ENCODE peak calls at places on chromosomes 2 and 18, in eight cellular contexts. M is ascending aorta, J is nephron progenitor cell, E is SK-N-MC, U is NCI-H1436, D is GM03348, K is tibial nerve, I is H4. B is an unnamed sample.

GRCh38 chr18:59087391-59087790 is 52.3 kb upstream of the SEC11C start:
- DNase-seq in M (no peak), J (no peak), E (no peak), U (no peak), D (no peak), K (no peak), I (no peak), B (peak)

GRCh38 chr18:78629426-78629825 is 350.2 kb upstream of the SALL3 start:
- DNase-seq in M (no peak), J (no peak), E (no peak), U (no peak), D (no peak), K (no peak), I (no peak), B (no peak)

GRCh38 chr2:230941202-230942180 is 16.4 kb upstream of the GPR55 start:
- DNase-seq in M (no peak), J (no peak), E (no peak), U (no peak), D (no peak), K (no peak), I (no peak), B (no peak)

GRCh38 chr2:143397886-143398614 is 268.8 kb downstream of the ARHGAP15 start:
- DNase-seq in M (no peak), J (no peak), E (no peak), U (no peak), D (peak), K (no peak), I (peak), B (no peak)

GRCh38 chr2:73944714-73945113 is 18.0 kb downstream of the DGUOK start:
- DNase-seq in M (no peak), J (no peak), E (no peak), U (no peak), D (no peak), K (no peak), I (no peak), B (no peak)

GRCh38 chr2:123153041-123153440 is 872.0 kb upstream of the CNTNAP5 start:
- DNase-seq in M (no peak), J (no peak), E (no peak), U (no peak), D (no peak), K (no peak), I (no peak), B (no peak)

GRCh38 chr2:223075301-223076270 is 23.6 kb downstream of the KCNE4 start:
- DNase-seq in M (no peak), J (no peak), E (no peak), U (no peak), D (no peak), K (no peak), I (no peak), B (no peak)

GRCh38 chr2:150013011-150013410 is 425.4 kb upstream of the MMADHC start:
- DNase-seq in M (no peak), J (no peak), E (no peak), U (no peak), D (no peak), K (peak), I (no peak), B (peak)

GRCh38 chr2:200438251-200438650 is 71.6 kb downstream of the KCTD18 start:
- DNase-seq in M (no peak), J (no peak), E (no peak), U (no peak), D (no peak), K (no peak), I (no peak), B (no peak)

GRCh38 chr2:112093216-112093615 is 38.1 kb downstream of the TMEM87B start:
- DNase-seq in M (no peak), J (no peak), E (no peak), U (no peak), D (no peak), K (no peak), I (no peak), B (no peak)

GRCh38 chr18:58640891-58641610 is 12.2 kb upstream of the ALPK2 start:
- DNase-seq in M (no peak), J (no peak), E (no peak), U (no peak), D (no peak), K (no peak), I (no peak), B (no peak)

GRCh38 chr2:40479995-40480525 is 28.2 kb upstream of the SLC8A1 start:
- DNase-seq in M (no peak), J (no peak), E (no peak), U (no peak), D (no peak), K (no peak), I (no peak), B (no peak)

B was measured in RPMI8226.